ENCODE peak calls at places on chromosomes 5 and 9, in eight cellular contexts. One of them, this sample, is unnamed.

GRCh38 chr5:66974256-66974655 is 222.3 kb downstream of the CD180 start:
- DNase-seq in endothelial cell of umbilical vein: no peak
- DNase-seq in body of pancreas: no peak
- DNase-seq in heart left ventricle: no peak
- DNase-seq in transverse colon: no peak
- DNase-seq in HepG2: no peak
- DNase-seq in stomach: no peak
- DNase-seq in breast epithelium: no peak
- DNase-seq in this sample: no peak

GRCh38 chr9:108022246-108022935 is 532.8 kb upstream of the KLF4 start:
- DNase-seq in body of pancreas: no peak
- DNase-seq in HepG2: no peak
- DNase-seq in breast epithelium: no peak
- DNase-seq in stomach: no peak
- DNase-seq in heart left ventricle: no peak
- DNase-seq in endothelial cell of umbilical vein: no peak
- DNase-seq in transverse colon: no peak
- DNase-seq in this sample: no peak

GRCh38 chr9:116860509-116861120 is 173.5 kb downstream of the TRIM32 start:
- DNase-seq in transverse colon: peak; percentile 51
- DNase-seq in endothelial cell of umbilical vein: peak; percentile 11
- DNase-seq in HepG2: peak; percentile 49
- DNase-seq in breast epithelium: peak; percentile 68
- DNase-seq in heart left ventricle: peak; percentile 37
- DNase-seq in body of pancreas: peak; percentile 81
- DNase-seq in stomach: peak; percentile 70
- DNase-seq in this sample: peak; percentile 53

GRCh38 chr9:92206490-92206889 is 87.0 kb downstream of the IARS1 start:
- DNase-seq in stomach: no peak
- DNase-seq in heart left ventricle: no peak
- DNase-seq in endothelial cell of umbilical vein: peak; percentile 3
- DNase-seq in transverse colon: no peak
- DNase-seq in body of pancreas: no peak
- DNase-seq in HepG2: no peak
- DNase-seq in breast epithelium: no peak
- DNase-seq in this sample: no peak

GRCh38 chr5:72621576-72621975 is 114.4 kb upstream of the ZNF366 start:
- DNase-seq in breast epithelium: no peak
- DNase-seq in stomach: no peak
- DNase-seq in heart left ventricle: no peak
- DNase-seq in endothelial cell of umbilical vein: no peak
- DNase-seq in body of pancreas: no peak
- DNase-seq in transverse colon: no peak
- DNase-seq in HepG2: no peak
- DNase-seq in this sample: no peak

GRCh38 chr9:79263666-79264460 is 307.9 kb upstream of the TLE4 start:
- DNase-seq in breast epithelium: no peak
- DNase-seq in heart left ventricle: no peak
- DNase-seq in transverse colon: no peak
- DNase-seq in endothelial cell of umbilical vein: no peak
- DNase-seq in body of pancreas: peak; percentile 28
- DNase-seq in stomach: no peak
- DNase-seq in HepG2: no peak
- DNase-seq in this sample: no peak

GRCh38 chr9:92668746-92669526 is 995 bp downstream of the IPPK start:
- DNase-seq in body of pancreas: peak; percentile 25
- DNase-seq in breast epithelium: peak; percentile 38
- DNase-seq in endothelial cell of umbilical vein: peak; percentile 4
- DNase-seq in transverse colon: peak; percentile 54
- DNase-seq in HepG2: peak; percentile 43
- DNase-seq in stomach: no peak
- DNase-seq in heart left ventricle: peak; percentile 86
- DNase-seq in this sample: no peak

GRCh38 chr5:172403191-172403794 is 51.0 kb downstream of the SH3PXD2B start:
- DNase-seq in breast epithelium: peak; percentile 67
- DNase-seq in endothelial cell of umbilical vein: peak; percentile 45
- DNase-seq in body of pancreas: peak; percentile 52
- DNase-seq in transverse colon: peak; percentile 63
- DNase-seq in HepG2: no peak
- DNase-seq in heart left ventricle: peak; percentile 84
- DNase-seq in stomach: no peak
- DNase-seq in this sample: peak; percentile 91

GRCh38 chr9:76761448-76761847 is 2.8 kb upstream of the PCA3 start:
- DNase-seq in breast epithelium: no peak
- DNase-seq in body of pancreas: no peak
- DNase-seq in stomach: no peak
- DNase-seq in HepG2: no peak
- DNase-seq in heart left ventricle: no peak
- DNase-seq in endothelial cell of umbilical vein: peak; percentile 24
- DNase-seq in transverse colon: no peak
- DNase-seq in this sample: no peak

GRCh38 chr5:50595199-50595598 is 71.2 kb upstream of the PARP8 start:
- DNase-seq in transverse colon: no peak
- DNase-seq in stomach: no peak
- DNase-seq in heart left ventricle: no peak
- DNase-seq in breast epithelium: no peak
- DNase-seq in body of pancreas: no peak
- DNase-seq in endothelial cell of umbilical vein: no peak
- DNase-seq in HepG2: no peak
- DNase-seq in this sample: no peak

GRCh38 chr9:6567140-6567591 is 78.4 kb downstream of the GLDC start:
- DNase-seq in heart left ventricle: no peak
- DNase-seq in HepG2: no peak
- DNase-seq in body of pancreas: no peak
- DNase-seq in endothelial cell of umbilical vein: peak; percentile 94
- DNase-seq in stomach: no peak
- DNase-seq in breast epithelium: no peak
- DNase-seq in transverse colon: no peak
- DNase-seq in this sample: no peak

GRCh38 chr5:55484531-55484930 is 50.2 kb downstream of the PLPP1 start:
- DNase-seq in body of pancreas: no peak
- DNase-seq in stomach: no peak
- DNase-seq in HepG2: no peak
- DNase-seq in heart left ventricle: no peak
- DNase-seq in breast epithelium: no peak
- DNase-seq in endothelial cell of umbilical vein: no peak
- DNase-seq in transverse colon: no peak
- DNase-seq in this sample: no peak

GRCh38 chr9:114282926-114283325 is 40.0 kb upstream of the ORM1 start:
- DNase-seq in transverse colon: no peak
- DNase-seq in stomach: no peak
- DNase-seq in HepG2: no peak
- DNase-seq in breast epithelium: no peak
- DNase-seq in heart left ventricle: peak; percentile 17
- DNase-seq in endothelial cell of umbilical vein: no peak
- DNase-seq in body of pancreas: peak; percentile 3
- DNase-seq in this sample: peak; percentile 44

GRCh38 chr5:136516617-136517016 is 151.3 kb upstream of the TRPC7 start:
- DNase-seq in HepG2: no peak
- DNase-seq in heart left ventricle: no peak
- DNase-seq in breast epithelium: no peak
- DNase-seq in transverse colon: no peak
- DNase-seq in body of pancreas: no peak
- DNase-seq in stomach: no peak
- DNase-seq in endothelial cell of umbilical vein: no peak
- DNase-seq in this sample: no peak

GRCh38 chr9:93066978-93067603 is 8.6 kb downstream of the SUSD3 start:
- DNase-seq in breast epithelium: no peak
- DNase-seq in heart left ventricle: no peak
- DNase-seq in transverse colon: no peak
- DNase-seq in endothelial cell of umbilical vein: no peak
- DNase-seq in body of pancreas: no peak
- DNase-seq in stomach: no peak
- DNase-seq in HepG2: no peak
- DNase-seq in this sample: no peak

GRCh38 chr9:113463418-113464285 is at the start of gene RGS3:
- DNase-seq in stomach: peak; percentile 84
- DNase-seq in endothelial cell of umbilical vein: peak; percentile 48
- DNase-seq in transverse colon: peak; percentile 86
- DNase-seq in breast epithelium: no peak
- DNase-seq in heart left ventricle: peak; percentile 83
- DNase-seq in body of pancreas: peak; percentile 90
- DNase-seq in HepG2: peak; percentile 66
- DNase-seq in this sample: no peak

GRCh38 chr9:93569775-93570174 is 6.6 kb upstream of the PHF2 start:
- DNase-seq in breast epithelium: no peak
- DNase-seq in HepG2: no peak
- DNase-seq in transverse colon: no peak
- DNase-seq in stomach: no peak
- DNase-seq in body of pancreas: no peak
- DNase-seq in endothelial cell of umbilical vein: no peak
- DNase-seq in heart left ventricle: no peak
- DNase-seq in this sample: no peak

GRCh38 chr5:176762489-176762888 is 47.9 kb upstream of the UNC5A start:
- DNase-seq in transverse colon: no peak
- DNase-seq in HepG2: no peak
- DNase-seq in body of pancreas: no peak
- DNase-seq in endothelial cell of umbilical vein: no peak
- DNase-seq in breast epithelium: no peak
- DNase-seq in heart left ventricle: no peak
- DNase-seq in stomach: no peak
- DNase-seq in this sample: no peak

GRCh38 chr9:76321185-76321828 is 72.9 kb downstream of the RFK start:
- DNase-seq in breast epithelium: no peak
- DNase-seq in stomach: no peak
- DNase-seq in transverse colon: no peak
- DNase-seq in HepG2: no peak
- DNase-seq in body of pancreas: no peak
- DNase-seq in endothelial cell of umbilical vein: peak; percentile 87
- DNase-seq in heart left ventricle: no peak
- DNase-seq in this sample: no peak

DNA sequence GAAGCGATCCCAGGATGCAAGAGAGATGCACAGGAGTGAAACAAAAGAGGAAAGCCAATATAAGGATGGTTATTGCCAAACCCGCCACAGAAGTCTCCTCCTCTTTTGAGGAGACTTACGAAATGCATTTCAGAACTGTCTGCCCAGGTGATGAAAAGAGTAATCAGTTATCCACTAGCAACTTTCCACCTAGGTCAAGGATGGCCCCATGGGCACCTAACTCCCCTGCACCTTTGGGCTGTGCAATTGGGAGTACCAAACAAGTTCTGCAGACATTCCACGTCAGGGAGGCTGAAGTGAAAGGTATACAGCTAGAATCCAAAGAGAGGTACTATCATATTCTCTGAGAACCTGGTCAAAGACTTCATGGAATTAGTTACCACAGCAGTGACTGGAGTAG is 25.7 kb downstream of the HMGCS1 start:
- DNase-seq in heart left ventricle: no peak
- DNase-seq in transverse colon: no peak
- DNase-seq in endothelial cell of umbilical vein: no peak
- DNase-seq in HepG2: no peak
- DNase-seq in body of pancreas: no peak
- DNase-seq in breast epithelium: no peak
- DNase-seq in stomach: no peak
- DNase-seq in this sample: no peak
- H3K36me3 ChIP-seq in heart left ventricle: peaks cover 6% of the 10 kb centered on the region
- H3K36me3 ChIP-seq in transverse colon: no peaks in the 10 kb centered on the region
- H3K36me3 ChIP-seq in endothelial cell of umbilical vein: peaks cover 19% of the 10 kb centered on the region
- H3K36me3 ChIP-seq in HepG2: peaks cover 3% of the 10 kb centered on the region
- H3K36me3 ChIP-seq in body of pancreas: peaks cover 6% of the 10 kb centered on the region
- H3K36me3 ChIP-seq in breast epithelium: peaks cover 6% of the 10 kb centered on the region
- H3K36me3 ChIP-seq in stomach: peaks cover 59% of the 10 kb centered on the region
- H3K36me3 ChIP-seq in this sample: no peaks in the 10 kb centered on the region

DNA sequence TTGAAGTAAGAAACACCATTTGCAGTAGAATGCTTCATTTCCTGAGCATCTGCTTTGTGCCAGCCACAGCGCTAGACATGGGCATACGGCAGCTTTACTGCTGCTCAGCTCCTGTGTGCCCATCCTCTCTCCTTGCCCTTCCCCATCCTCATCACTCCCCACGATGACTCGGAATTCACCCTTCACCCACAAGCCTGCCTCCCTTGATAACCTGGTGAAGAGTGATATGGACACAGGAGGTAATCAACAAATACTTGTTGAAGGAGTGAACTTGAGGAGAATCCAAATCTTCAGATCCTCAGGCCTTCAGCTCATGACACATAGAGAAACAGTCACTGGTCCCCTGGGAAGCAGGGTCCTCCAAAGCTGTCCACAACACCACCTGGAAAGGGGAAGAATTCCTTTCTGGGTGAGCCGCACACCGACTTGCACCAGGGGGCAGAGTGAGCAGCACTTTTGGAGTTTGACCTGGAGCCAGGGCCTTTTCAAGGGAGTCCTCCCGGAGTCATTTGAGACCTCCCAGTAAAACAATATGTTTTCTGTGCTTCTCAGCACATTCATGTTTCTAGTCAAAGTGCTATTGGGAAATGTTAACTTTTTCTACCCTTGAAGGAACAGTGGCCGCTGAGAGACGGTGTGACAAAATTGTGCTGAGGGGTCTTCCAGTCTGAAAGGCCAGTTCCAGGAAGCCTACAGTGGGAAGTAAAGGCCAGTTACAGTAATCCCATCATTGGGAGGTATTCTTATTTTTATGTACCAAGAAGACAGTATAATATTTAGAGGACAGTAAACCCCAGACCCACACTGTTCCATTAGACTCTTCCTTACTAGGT is 332.3 kb downstream of the CWC27 start:
- DNase-seq in body of pancreas: peak; percentile 75
- DNase-seq in HepG2: peak; percentile 66
- DNase-seq in transverse colon: peak; percentile 65
- DNase-seq in endothelial cell of umbilical vein: peak; percentile 74
- DNase-seq in stomach: peak; percentile 49
- DNase-seq in heart left ventricle: peak; percentile 66
- DNase-seq in breast epithelium: no peak
- DNase-seq in this sample: peak; percentile 34
- TF ChIP-seq CTCF in body of pancreas: peak; percentile 65
- TF ChIP-seq CTCF in HepG2: peak; percentile 88
- TF ChIP-seq CTCF in transverse colon: peak; percentile 39
- TF ChIP-seq CTCF in endothelial cell of umbilical vein: peak; percentile 78
- TF ChIP-seq CTCF in stomach: peak; percentile 46
- TF ChIP-seq CTCF in heart left ventricle: peak; percentile 50
- TF ChIP-seq CTCF in breast epithelium: peak; percentile 30
- TF ChIP-seq CTCF in this sample: peak; percentile 49

DNA sequence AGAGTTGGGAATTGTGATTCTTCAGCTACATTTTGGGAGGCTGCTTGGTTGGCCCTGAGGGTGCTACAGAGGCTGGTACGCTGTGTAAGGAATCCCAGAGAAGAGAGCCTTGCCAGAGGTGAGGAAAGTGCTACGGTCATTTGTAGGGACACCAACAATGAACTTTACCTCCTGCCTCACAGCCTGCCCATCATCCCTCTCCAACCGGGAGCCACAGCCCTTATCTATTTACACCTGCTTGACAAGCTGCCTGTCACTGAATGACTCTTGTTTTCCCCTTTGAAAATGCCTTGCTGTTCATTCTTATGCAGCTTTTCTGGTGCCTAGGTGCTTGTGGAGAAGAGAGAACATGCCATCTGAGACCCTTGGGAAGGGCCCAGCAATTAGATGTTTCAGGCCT is 110.8 kb downstream of the PCSK1 start:
- DNase-seq in HepG2: no peak
- DNase-seq in body of pancreas: no peak
- DNase-seq in heart left ventricle: no peak
- DNase-seq in endothelial cell of umbilical vein: no peak
- DNase-seq in breast epithelium: no peak
- DNase-seq in stomach: no peak
- DNase-seq in transverse colon: no peak
- DNase-seq in this sample: no peak
- TF ChIP-seq POLR2A in HepG2: no peak
- TF ChIP-seq POLR2A in body of pancreas: no peak
- TF ChIP-seq POLR2A in heart left ventricle: no peak
- TF ChIP-seq POLR2A in endothelial cell of umbilical vein: no peak
- TF ChIP-seq POLR2A in breast epithelium: no peak
- TF ChIP-seq POLR2A in stomach: no peak
- TF ChIP-seq POLR2A in transverse colon: no peak
- TF ChIP-seq POLR2A in this sample: no peak

GRCh38 chr9:121182976-121183375 is 18.7 kb downstream of the RAB14 start:
- DNase-seq in breast epithelium: no peak
- DNase-seq in transverse colon: no peak
- DNase-seq in heart left ventricle: no peak
- DNase-seq in HepG2: no peak
- DNase-seq in endothelial cell of umbilical vein: no peak
- DNase-seq in body of pancreas: no peak
- DNase-seq in stomach: no peak
- DNase-seq in this sample: no peak
- H3K36me3 ChIP-seq in breast epithelium: no peaks in the 10 kb centered on the region
- H3K36me3 ChIP-seq in transverse colon: no peaks in the 10 kb centered on the region
- H3K36me3 ChIP-seq in heart left ventricle: peaks cover 4% of the 10 kb centered on the region
- H3K36me3 ChIP-seq in HepG2: peaks cover 4% of the 10 kb centered on the region
- H3K36me3 ChIP-seq in endothelial cell of umbilical vein: peaks cover 19% of the 10 kb centered on the region
- H3K36me3 ChIP-seq in body of pancreas: no peaks in the 10 kb centered on the region
- H3K36me3 ChIP-seq in stomach: peaks cover 44% of the 10 kb centered on the region
- H3K36me3 ChIP-seq in this sample: no peaks in the 10 kb centered on the region